ENCODE peak calls at places on chromosomes 13 and 19, in eight cellular contexts. L is uterus, P is HFF-Myc, U is BE2C, A is heart left ventricle, V is adrenal gland, I is nephron progenitor cell, N is neural progenitor cell. Y is an unnamed sample.

GRCh38 chr19:741506-742131 is 9.3 kb upstream of the MISP start:
- DNase-seq in I (no peak), A (no peak), N (peak), U (no peak), P (no peak), V (no peak), L (no peak), Y (no peak)

GRCh38 chr19:30677702-30678101 is 305.5 kb downstream of the ZNF536 start:
- DNase-seq in L (no peak), V (no peak), P (no peak), N (no peak), A (no peak), I (no peak), U (no peak), Y (no peak)

GRCh38 chr19:6060600-6061391 is 49.5 kb downstream of the RFX2 start:
- DNase-seq in N (peak), V (peak), U (peak), P (no peak), L (no peak), I (no peak), A (no peak), Y (no peak)

GRCh38 chr19:12293771-12294307 is 844 bp downstream of the ZNF44 start:
- DNase-seq in A (peak), V (peak), L (peak), P (no peak), N (peak), U (peak), I (peak), Y (peak)

GRCh38 chr19:46232029-46232428 is 2.5 kb downstream of the IGFL1 start:
- DNase-seq in V (no peak), A (no peak), I (no peak), N (no peak), L (no peak), P (no peak), U (no peak), Y (no peak)

GRCh38 chr13:81577601-81578000 is 1236.7 kb upstream of the SPRY2 start:
- DNase-seq in I (no peak), U (no peak), P (no peak), N (no peak), L (no peak), V (no peak), A (no peak), Y (no peak)

GRCh38 chr13:30051531-30052060 is 201.2 kb upstream of the UBL3 start:
- DNase-seq in A (no peak), I (no peak), L (no peak), U (no peak), P (no peak), V (no peak), N (no peak), Y (no peak)

GRCh38 chr13:25752957-25753540 is 298.8 kb downstream of the SHISA2 start:
- DNase-seq in L (peak), A (peak), U (no peak), P (peak), N (no peak), V (peak), I (no peak), Y (no peak)

GRCh38 chr19:33227242-33227650 is 1.6 kb upstream of the SLC7A10 start:
- DNase-seq in U (peak), P (no peak), I (no peak), L (no peak), V (no peak), A (no peak), N (no peak), Y (no peak)

GRCh38 chr13:87661471-87661870 is 9.7 kb upstream of the SLITRK5 start:
- DNase-seq in U (peak), V (no peak), A (no peak), L (no peak), I (no peak), N (no peak), P (no peak), Y (no peak)

GRCh38 chr19:34273121-34273845 is 18.9 kb downstream of the GARRE1 start:
- DNase-seq in I (no peak), P (no peak), U (no peak), L (no peak), N (no peak), V (no peak), A (no peak), Y (no peak)

GRCh38 chr13:24683833-24684599 is 3.8 kb downstream of the ATP12A start:
- DNase-seq in I (peak), N (peak), P (no peak), L (no peak), A (peak), V (peak), U (peak), Y (peak)

GRCh38 chr13:76868451-76868850 is 17.8 kb downstream of the KCTD12 start:
- DNase-seq in L (no peak), A (no peak), P (no peak), U (no peak), N (no peak), V (no peak), I (no peak), Y (no peak)

GRCh38 chr19:45729774-45730388 is 815 bp downstream of the FBXO46 start:
- DNase-seq in P (no peak), N (no peak), V (no peak), U (no peak), L (no peak), I (no peak), A (no peak), Y (no peak)

GRCh38 chr19:3204646-3205275 is 19.0 kb downstream of the NCLN start:
- DNase-seq in V (no peak), U (no peak), I (no peak), L (no peak), N (no peak), P (no peak), A (no peak), Y (no peak)

GRCh38 chr19:47107953-47108746 is 5.4 kb downstream of the ZC3H4 start:
- DNase-seq in A (peak), L (no peak), V (no peak), N (no peak), P (no peak), I (no peak), U (no peak), Y (no peak)

GRCh38 chr13:23175920-23176319 is 4.9 kb upstream of the SGCG start:
- DNase-seq in P (no peak), I (no peak), L (no peak), V (no peak), U (no peak), N (no peak), A (no peak), Y (no peak)
- TF ChIP-seq CTCF in P (no peak), I (peak), L (no peak), V (no peak), U (no peak), N (peak), A (peak), Y (peak)

GRCh38 chr13:33388254-33388998 is 102.9 kb upstream of the STARD13 start:
- DNase-seq in V (no peak), L (no peak), N (no peak), A (no peak), I (no peak), P (no peak), U (no peak), Y (no peak)
- TF ChIP-seq CTCF in V (no peak), L (no peak), N (no peak), A (no peak), I (no peak), P (peak), U (peak), Y (no peak)

DNA sequence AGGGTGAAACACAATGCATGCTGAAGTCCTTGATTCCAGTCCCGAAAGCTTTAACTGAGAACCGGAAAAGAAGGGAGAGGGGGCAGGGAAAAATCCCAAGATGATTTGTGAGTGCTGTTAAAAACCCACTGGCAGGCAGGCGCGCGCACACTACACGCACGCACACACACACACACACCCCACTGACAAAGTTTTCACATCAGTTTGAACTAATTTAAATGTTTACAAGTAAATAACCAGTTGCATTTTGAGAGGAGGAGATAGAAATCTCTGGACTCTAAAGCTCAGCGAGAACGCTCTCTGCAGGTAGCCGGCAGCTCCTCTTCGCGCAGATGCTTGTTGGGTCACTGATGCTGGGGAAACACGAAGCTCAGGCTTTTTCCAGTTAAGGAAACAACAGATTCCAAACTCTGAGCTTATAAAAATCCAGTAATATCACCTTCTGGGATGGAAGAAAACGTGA is 818 bp upstream of the SLITRK1 start:
- DNase-seq in U (no peak), N (peak), A (no peak), P (no peak), L (no peak), V (no peak), I (no peak), Y (no peak)
- TF ChIP-seq CTCF in U (no peak), N (no peak), A (no peak), P (no peak), L (no peak), V (no peak), I (no peak), Y (no peak)

GRCh38 chr19:29596885-29597525 is 9.1 kb upstream of the POP4 start:
- DNase-seq in L (no peak), U (no peak), A (no peak), I (peak), V (no peak), P (no peak), N (peak), Y (no peak)
- TF ChIP-seq CTCF in L (no peak), U (peak), A (no peak), I (peak), V (no peak), P (peak), N (peak), Y (peak)

DNA sequence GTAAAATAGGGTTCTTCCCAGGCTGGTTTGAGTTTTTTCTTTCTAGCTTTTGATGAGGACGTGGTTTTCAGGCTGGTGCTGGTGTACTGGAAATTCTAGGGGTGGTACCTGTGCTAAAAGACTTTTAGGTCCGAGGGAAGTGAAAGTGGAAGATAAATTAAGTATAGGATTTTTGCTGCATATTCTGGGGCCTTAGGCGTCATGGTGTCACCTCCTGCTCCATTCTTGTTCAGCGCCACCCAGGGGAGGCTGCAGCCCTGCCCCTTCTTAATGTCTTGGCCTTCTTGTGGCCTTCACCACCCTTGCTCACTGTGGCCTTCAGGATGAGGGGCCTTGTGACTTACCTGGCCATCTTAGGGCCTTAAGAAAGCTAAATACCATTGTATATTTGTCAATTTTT is 12.4 kb downstream of the ZNF552 start:
- DNase-seq in L (no peak), P (no peak), A (no peak), V (no peak), N (no peak), I (no peak), U (no peak), Y (no peak)
- TF ChIP-seq CTCF in L (no peak), P (no peak), A (no peak), V (no peak), N (peak), I (no peak), U (no peak), Y (no peak)

GRCh38 chr19:9650345-9650744 is 24.6 kb downstream of the ZNF562 start:
- DNase-seq in L (no peak), N (no peak), A (no peak), P (no peak), I (no peak), U (no peak), V (no peak), Y (no peak)

GRCh38 chr19:9640956-9641355 is 19.9 kb upstream of the ZNF561 start:
- DNase-seq in P (no peak), N (no peak), I (no peak), V (no peak), U (no peak), L (no peak), A (no peak), Y (no peak)

GRCh38 chr19:9641810-9642209 is 20.8 kb upstream of the ZNF561 start:
- DNase-seq in P (no peak), I (no peak), A (no peak), U (no peak), N (no peak), L (no peak), V (no peak), Y (no peak)

GRCh38 chr19:9644472-9644871 is 23.4 kb upstream of the ZNF561 start:
- DNase-seq in N (no peak), I (no peak), V (no peak), P (no peak), A (no peak), L (no peak), U (no peak), Y (no peak)

GRCh38 chr19:9645466-9645865 is 24.4 kb upstream of the ZNF561 start:
- DNase-seq in U (no peak), N (no peak), P (no peak), V (no peak), L (no peak), I (no peak), A (no peak), Y (no peak)
- TF ChIP-seq CTCF in U (no peak), N (no peak), P (no peak), V (no peak), L (no peak), I (no peak), A (no peak), Y (no peak)

DNA sequence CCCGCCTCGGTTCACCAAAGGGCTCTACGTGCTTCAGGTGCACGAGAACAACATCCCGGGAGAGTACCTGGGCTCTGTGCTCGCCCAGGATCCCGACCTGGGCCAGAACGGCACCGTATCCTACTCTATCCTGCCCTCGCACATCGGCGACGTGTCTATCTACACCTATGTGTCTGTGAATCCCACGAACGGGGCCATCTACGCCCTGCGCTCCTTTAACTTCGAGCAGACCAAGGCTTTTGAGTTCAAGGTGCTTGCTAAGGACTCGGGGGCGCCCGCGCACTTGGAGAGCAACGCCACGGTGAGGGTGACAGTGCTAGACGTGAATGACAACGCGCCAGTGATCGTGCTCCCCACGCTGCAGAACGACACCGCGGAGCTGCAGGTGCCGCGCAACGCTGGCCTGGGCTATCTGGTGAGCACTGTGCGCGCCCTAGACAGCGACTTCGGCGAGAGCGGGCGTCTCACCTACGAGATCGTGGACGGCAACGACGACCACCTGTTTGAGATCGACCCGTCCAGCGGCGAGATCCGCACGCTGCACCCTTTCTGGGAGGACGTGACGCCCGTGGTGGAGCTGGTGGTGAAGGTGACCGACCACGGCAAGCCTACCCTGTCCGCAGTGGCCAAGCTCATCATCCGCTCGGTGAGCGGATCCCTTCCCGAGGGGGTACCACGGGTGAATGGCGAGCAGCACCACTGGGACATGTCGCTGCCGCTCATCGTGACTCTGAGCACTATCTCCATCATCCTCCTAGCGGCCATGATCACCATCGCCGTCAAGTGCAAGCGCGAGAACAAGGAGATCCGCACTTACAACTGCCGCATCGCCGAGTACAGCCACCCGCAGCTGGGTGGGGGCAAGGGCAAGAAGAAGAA is 2.6 kb downstream of the PCDH17 start:
- DNase-seq in V (no peak), I (peak), P (no peak), U (peak), A (peak), L (no peak), N (peak), Y (peak)
- TF ChIP-seq CTCF in V (no peak), I (no peak), P (no peak), U (peak), A (no peak), L (no peak), N (peak), Y (peak)